ENCODE peak calls at places on chromosomes 6 and 20, in four cellular contexts. O is HEK293T, P is T-helper 17 cell, E is posterior vena cava. C is an unnamed sample.

GRCh38 chr6:119598883-119599282 is 249.3 kb upstream of the MAN1A1 start:
- DNase-seq in O (no peak), P (no peak), E (no peak), C (no peak)

GRCh38 chr6:41416165-41416837 is 80.9 kb downstream of the NCR2 start:
- DNase-seq in O (no peak), P (no peak), E (no peak), C (no peak)

GRCh38 chr6:23522751-23523527 is 603.1 kb upstream of the NRSN1 start:
- DNase-seq in O (no peak), P (no peak), E (no peak), C (no peak)

GRCh38 chr6:47075741-47076421 is 33.7 kb upstream of the ADGRF1 start:
- DNase-seq in O (no peak), P (no peak), E (no peak), C (no peak)

GRCh38 chr6:161171207-161171606 is 102.7 kb downstream of the AGPAT4 start:
- DNase-seq in O (no peak), P (no peak), E (no peak), C (no peak)

GRCh38 chr6:132817554-132818403 is 3.4 kb downstream of the RPS12 start:
- DNase-seq in O (no peak), P (no peak), E (no peak), C (peak)

GRCh38 chr20:37406010-37406998 is 60.4 kb downstream of the SRC start:
- DNase-seq in O (peak), P (no peak), E (no peak), C (peak)

GRCh38 chr20:59777321-59777705 is 156.1 kb downstream of the SYCP2 start:
- DNase-seq in O (no peak), P (no peak), E (peak), C (no peak)

GRCh38 chr20:8454137-8454712 is 322.2 kb downstream of the PLCB1 start:
- DNase-seq in O (peak), P (no peak), E (no peak), C (peak)

GRCh38 chr6:32060966-32061655 is 22.9 kb downstream of the CYP21A2 start:
- DNase-seq in O (no peak), P (no peak), E (no peak), C (no peak)

GRCh38 chr6:92132446-92132845 is 1286.9 kb downstream of the EPHA7 start:
- DNase-seq in O (no peak), P (no peak), E (no peak), C (peak)

GRCh38 chr6:18509871-18510643 is 122.9 kb downstream of the RNF144B start:
- DNase-seq in O (no peak), P (no peak), E (no peak), C (no peak)

GRCh38 chr6:43060034-43060754 is 763 bp downstream of the KLC4 start:
- DNase-seq in O (no peak), P (no peak), E (no peak), C (no peak)

GRCh38 chr20:57215826-57216471 is 50.5 kb downstream of the BMP7 start:
- DNase-seq in O (no peak), P (no peak), E (no peak), C (no peak)

GRCh38 chr6:132466952-132467351 is 46.0 kb downstream of the STX7 start:
- DNase-seq in O (no peak), P (no peak), E (no peak), C (no peak)